ENCODE peak calls at places on chromosomes 13 and 19, in seven cellular contexts. N is NCI-H446 treated with DMSO at 0.1 percent for 48 hours; G is stimulated activated naive CD4-positive, alpha-beta T cell; O is cardiac fibroblast; S is GM23338; D is MV-4-11; W is HT-29. R is an unnamed sample.

GRCh38 chr13:75132800-75133695 is 348.9 kb downstream of the TBC1D4 start:
- DNase-seq in N (no peak), G (no peak), O (no peak), S (no peak), D (no peak), W (no peak), R (no peak)

GRCh38 chr13:110812111-110812868 is 98.8 kb downstream of the ING1 start:
- DNase-seq in N (no peak), G (no peak), O (peak), S (peak), D (no peak), W (no peak), R (no peak)

GRCh38 chr19:30556230-30556711 is 184.1 kb downstream of the ZNF536 start:
- DNase-seq in N (no peak), G (no peak), O (no peak), S (peak), D (no peak), W (no peak), R (no peak)

GRCh38 chr19:55341191-55342043 is 1.7 kb downstream of the KMT5C start:
- DNase-seq in N (peak), G (peak), O (peak), S (peak), D (peak), W (peak), R (peak)

GRCh38 chr19:45976180-45976579 is 2.5 kb upstream of the NOVA2 start:
- DNase-seq in N (peak), G (no peak), O (peak), S (peak), D (no peak), W (no peak), R (peak)

GRCh38 chr19:29129148-29129547 is 83.8 kb downstream of the UQCRFS1 start:
- DNase-seq in N (no peak), G (no peak), O (no peak), S (no peak), D (no peak), W (no peak), R (no peak)

GRCh38 chr19:42422092-42422575 is 5.1 kb downstream of the LIPE start:
- DNase-seq in N (no peak), G (no peak), O (no peak), S (no peak), D (no peak), W (no peak), R (peak)

GRCh38 chr13:31835932-31836331 is 96.6 kb downstream of the RXFP2 start:
- DNase-seq in N (no peak), G (no peak), O (peak), S (no peak), D (no peak), W (peak), R (no peak)

GRCh38 chr13:100646030-100646673 is 28.4 kb downstream of the TMTC4 start:
- DNase-seq in N (no peak), G (no peak), O (peak), S (peak), D (no peak), W (peak), R (no peak)

GRCh38 chr13:34300559-34300958 is 482.6 kb downstream of the RFC3 start:
- DNase-seq in N (no peak), G (no peak), O (no peak), S (no peak), D (no peak), W (peak), R (no peak)

GRCh38 chr13:85108356-85108755 is 690.9 kb downstream of the SLITRK6 start:
- DNase-seq in N (no peak), G (no peak), O (no peak), S (no peak), D (no peak), W (no peak), R (no peak)

GRCh38 chr19:5142725-5143097 is 173.8 kb downstream of the KDM4B start:
- DNase-seq in N (no peak), G (no peak), O (no peak), S (no peak), D (no peak), W (no peak), R (no peak)

GRCh38 chr19:56720281-56720680 is 48.7 kb upstream of the ZNF835 start:
- DNase-seq in N (no peak), G (no peak), O (no peak), S (no peak), D (no peak), W (no peak), R (peak)

GRCh38 chr13:65679240-65679639 is 1550.9 kb downstream of the PCDH9 start:
- DNase-seq in N (peak), G (no peak), O (peak), S (no peak), D (no peak), W (no peak), R (no peak)

GRCh38 chr19:2097330-2098327 is 914 bp downstream of the IZUMO4 start:
- DNase-seq in N (no peak), G (peak), O (no peak), S (peak), D (no peak), W (peak), R (peak)

GRCh38 chr13:46667687-46668281 is 114.8 kb downstream of the LRCH1 start:
- DNase-seq in N (no peak), G (peak), O (peak), S (no peak), D (peak), W (no peak), R (no peak)

GRCh38 chr19:51009061-51009891 is 7.9 kb upstream of the KLK8 start:
- DNase-seq in N (no peak), G (no peak), O (no peak), S (no peak), D (no peak), W (no peak), R (no peak)

GRCh38 chr19:17061691-17062090 is 13.6 kb downstream of the HAUS8 start:
- DNase-seq in N (no peak), G (no peak), O (no peak), S (no peak), D (no peak), W (no peak), R (no peak)

R was measured in adrenal gland.